ENCODE peak calls at places on chromosomes 3 and 15, in eight cellular contexts. One of them, this sample, is unnamed. For H3K9me3, the result is how much of the 10 kb centered on the place peaks cover.

GRCh38 chr3:157938154-157938774 is 168.0 kb downstream of the SHOX2 start:
- DNase-seq in ovary: no peak
- DNase-seq in HCT116: no peak
- DNase-seq in breast epithelium: no peak
- DNase-seq in Peyer's patch: no peak
- DNase-seq in endothelial cell of umbilical vein: no peak
- DNase-seq in heart left ventricle: no peak
- DNase-seq in A549: no peak
- DNase-seq in this sample: no peak

GRCh38 chr3:143216709-143217182 is 97.2 kb downstream of the CHST2 start:
- DNase-seq in endothelial cell of umbilical vein: no peak
- DNase-seq in ovary: no peak
- DNase-seq in Peyer's patch: no peak
- DNase-seq in heart left ventricle: no peak
- DNase-seq in HCT116: no peak
- DNase-seq in breast epithelium: no peak
- DNase-seq in A549: no peak
- DNase-seq in this sample: no peak

GRCh38 chr3:106169351-106169750 is 300.5 kb upstream of the CBLB start:
- DNase-seq in Peyer's patch: no peak
- DNase-seq in heart left ventricle: no peak
- DNase-seq in endothelial cell of umbilical vein: no peak
- DNase-seq in breast epithelium: no peak
- DNase-seq in A549: no peak
- DNase-seq in HCT116: no peak
- DNase-seq in ovary: no peak
- DNase-seq in this sample: no peak

GRCh38 chr3:43423142-43423541 is 136.8 kb downstream of the SNRK start:
- DNase-seq in heart left ventricle: no peak
- DNase-seq in breast epithelium: no peak
- DNase-seq in ovary: peak
- DNase-seq in Peyer's patch: no peak
- DNase-seq in HCT116: no peak
- DNase-seq in endothelial cell of umbilical vein: no peak
- DNase-seq in A549: no peak
- DNase-seq in this sample: peak

GRCh38 chr3:24435581-24435980 is 59.1 kb downstream of the THRB start:
- DNase-seq in ovary: no peak
- DNase-seq in heart left ventricle: no peak
- DNase-seq in breast epithelium: no peak
- DNase-seq in HCT116: no peak
- DNase-seq in Peyer's patch: no peak
- DNase-seq in endothelial cell of umbilical vein: no peak
- DNase-seq in A549: no peak
- DNase-seq in this sample: no peak

GRCh38 chr3:37453393-37454391 is 279.3 kb upstream of the LRRFIP2 start:
- DNase-seq in ovary: peak
- DNase-seq in heart left ventricle: peak
- DNase-seq in breast epithelium: peak
- DNase-seq in Peyer's patch: no peak
- DNase-seq in HCT116: no peak
- DNase-seq in endothelial cell of umbilical vein: no peak
- DNase-seq in A549: no peak
- DNase-seq in this sample: peak

GRCh38 chr3:25785826-25786225 is 2.6 kb upstream of the NGLY1 start:
- DNase-seq in endothelial cell of umbilical vein: no peak
- DNase-seq in A549: no peak
- DNase-seq in breast epithelium: no peak
- DNase-seq in ovary: no peak
- DNase-seq in HCT116: no peak
- DNase-seq in heart left ventricle: no peak
- DNase-seq in Peyer's patch: no peak
- DNase-seq in this sample: no peak

GRCh38 chr3:160720123-160720746 is 35.8 kb upstream of the PPM1L start:
- DNase-seq in heart left ventricle: no peak
- DNase-seq in endothelial cell of umbilical vein: no peak
- DNase-seq in ovary: no peak
- DNase-seq in Peyer's patch: no peak
- DNase-seq in HCT116: no peak
- DNase-seq in A549: no peak
- DNase-seq in breast epithelium: no peak
- DNase-seq in this sample: no peak

GRCh38 chr15:41969851-41970431 is 2.4 kb downstream of the EHD4 start:
- DNase-seq in A549: no peak
- DNase-seq in heart left ventricle: no peak
- DNase-seq in ovary: no peak
- DNase-seq in breast epithelium: peak
- DNase-seq in HCT116: no peak
- DNase-seq in endothelial cell of umbilical vein: peak
- DNase-seq in Peyer's patch: peak
- DNase-seq in this sample: no peak

GRCh38 chr3:133945696-133946095 is 50.0 kb upstream of the RAB6B start:
- DNase-seq in Peyer's patch: no peak
- DNase-seq in heart left ventricle: no peak
- DNase-seq in breast epithelium: no peak
- DNase-seq in A549: no peak
- DNase-seq in endothelial cell of umbilical vein: no peak
- DNase-seq in ovary: no peak
- DNase-seq in HCT116: no peak
- DNase-seq in this sample: peak

GRCh38 chr3:11835028-11835639 is 11.6 kb downstream of the TAMM41 start:
- DNase-seq in heart left ventricle: no peak
- DNase-seq in ovary: no peak
- DNase-seq in endothelial cell of umbilical vein: peak
- DNase-seq in HCT116: no peak
- DNase-seq in breast epithelium: no peak
- DNase-seq in Peyer's patch: no peak
- DNase-seq in A549: peak
- DNase-seq in this sample: no peak

GRCh38 chr15:80059786-80060489 is 462 bp downstream of the ZFAND6 start:
- DNase-seq in heart left ventricle: peak
- DNase-seq in endothelial cell of umbilical vein: peak
- DNase-seq in breast epithelium: peak
- DNase-seq in ovary: no peak
- DNase-seq in Peyer's patch: peak
- DNase-seq in A549: peak
- DNase-seq in HCT116: peak
- DNase-seq in this sample: peak

GRCh38 chr3:195746346-195746745 is 25.6 kb downstream of the MUC20 start:
- DNase-seq in ovary: no peak
- DNase-seq in A549: no peak
- DNase-seq in HCT116: no peak
- DNase-seq in endothelial cell of umbilical vein: no peak
- DNase-seq in heart left ventricle: no peak
- DNase-seq in breast epithelium: no peak
- DNase-seq in Peyer's patch: no peak
- DNase-seq in this sample: no peak

GRCh38 chr3:132380979-132381944 is 36.0 kb upstream of the DNAJC13 start:
- DNase-seq in ovary: no peak
- DNase-seq in A549: no peak
- DNase-seq in breast epithelium: no peak
- DNase-seq in heart left ventricle: no peak
- DNase-seq in HCT116: no peak
- DNase-seq in Peyer's patch: no peak
- DNase-seq in endothelial cell of umbilical vein: no peak
- DNase-seq in this sample: no peak

GRCh38 chr3:115623414-115623868 is at the start of gene GAP43:
- DNase-seq in heart left ventricle: no peak
- DNase-seq in Peyer's patch: no peak
- DNase-seq in HCT116: no peak
- DNase-seq in breast epithelium: no peak
- DNase-seq in ovary: peak
- DNase-seq in A549: peak
- DNase-seq in endothelial cell of umbilical vein: peak
- DNase-seq in this sample: peak

GRCh38 chr3:196502775-196503181 is 790 bp downstream of the RNF168 start:
- DNase-seq in heart left ventricle: peak
- DNase-seq in HCT116: no peak
- DNase-seq in ovary: peak
- DNase-seq in A549: peak
- DNase-seq in endothelial cell of umbilical vein: peak
- DNase-seq in breast epithelium: peak
- DNase-seq in Peyer's patch: peak
- DNase-seq in this sample: peak

GRCh38 chr3:117358717-117359314 is 649.2 kb downstream of the TUSC7 start:
- DNase-seq in ovary: no peak
- DNase-seq in endothelial cell of umbilical vein: no peak
- DNase-seq in heart left ventricle: no peak
- DNase-seq in HCT116: no peak
- DNase-seq in Peyer's patch: no peak
- DNase-seq in A549: no peak
- DNase-seq in breast epithelium: no peak
- DNase-seq in this sample: no peak

GRCh38 chr15:29638781-29639180 is 183.5 kb downstream of the TJP1 start:
- DNase-seq in A549: no peak
- DNase-seq in endothelial cell of umbilical vein: no peak
- DNase-seq in HCT116: peak
- DNase-seq in heart left ventricle: no peak
- DNase-seq in Peyer's patch: no peak
- DNase-seq in breast epithelium: no peak
- DNase-seq in ovary: no peak
- DNase-seq in this sample: no peak

GRCh38 chr15:40075298-40076044 is 33.2 kb downstream of the BMF start:
- DNase-seq in heart left ventricle: no peak
- DNase-seq in A549: no peak
- DNase-seq in ovary: no peak
- DNase-seq in breast epithelium: no peak
- DNase-seq in Peyer's patch: no peak
- DNase-seq in HCT116: no peak
- DNase-seq in endothelial cell of umbilical vein: peak
- DNase-seq in this sample: no peak

GRCh38 chr15:90813796-90814192 is 54.6 kb upstream of the FURIN start:
- DNase-seq in heart left ventricle: no peak
- DNase-seq in Peyer's patch: no peak
- DNase-seq in A549: no peak
- DNase-seq in HCT116: no peak
- DNase-seq in endothelial cell of umbilical vein: no peak
- DNase-seq in breast epithelium: no peak
- DNase-seq in ovary: no peak
- DNase-seq in this sample: no peak

GRCh38 chr15:62853114-62853832 is 189.3 kb upstream of the TPM1 start:
- DNase-seq in heart left ventricle: no peak
- DNase-seq in A549: no peak
- DNase-seq in HCT116: no peak
- DNase-seq in Peyer's patch: no peak
- DNase-seq in endothelial cell of umbilical vein: no peak
- DNase-seq in ovary: no peak
- DNase-seq in breast epithelium: peak
- DNase-seq in this sample: peak

DNA sequence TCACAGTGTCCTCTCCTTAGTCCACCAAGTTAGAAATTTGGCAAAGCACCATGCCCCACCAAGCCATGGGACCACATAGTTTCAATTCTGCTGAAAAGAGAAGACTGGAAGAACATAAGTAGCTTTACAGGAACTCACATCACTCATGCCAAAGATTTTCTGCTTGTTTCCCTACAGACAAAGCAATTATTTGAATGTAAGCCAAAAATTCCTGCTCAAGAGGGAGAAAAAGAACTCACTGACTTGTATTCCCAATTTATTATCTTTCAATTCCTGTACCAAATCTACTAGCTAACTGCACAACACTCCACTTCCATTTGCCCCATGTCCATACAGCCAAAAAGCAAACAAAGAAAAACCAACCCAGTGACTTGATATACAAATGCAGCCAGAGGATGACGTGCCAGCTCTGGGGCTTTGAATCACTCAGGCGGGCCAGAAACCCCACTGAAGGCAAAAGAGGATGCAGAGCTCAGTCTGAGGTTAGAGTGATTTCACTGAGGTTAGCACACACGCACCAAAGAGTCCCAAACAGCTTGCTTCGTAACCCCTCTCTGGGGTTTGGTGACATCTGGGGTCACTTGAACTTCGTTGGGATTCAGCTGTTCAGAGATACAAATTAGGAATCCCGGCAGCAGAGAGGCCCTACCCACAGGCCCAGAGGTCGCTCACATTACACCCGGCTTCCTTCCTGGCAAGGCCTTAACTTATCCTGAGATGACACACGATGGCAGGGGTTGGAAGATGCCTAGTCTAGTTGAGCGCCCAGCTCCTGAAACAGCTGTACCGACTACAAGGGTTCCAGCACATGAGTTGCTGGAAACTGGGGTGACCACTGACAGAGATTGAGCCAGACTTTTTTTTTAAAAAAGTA is 1.7 kb downstream of the RFTN1 start:
- DNase-seq in breast epithelium: peak
- DNase-seq in HCT116: no peak
- DNase-seq in Peyer's patch: peak
- DNase-seq in ovary: peak
- DNase-seq in A549: no peak
- DNase-seq in heart left ventricle: no peak
- DNase-seq in endothelial cell of umbilical vein: peak
- DNase-seq in this sample: peak
- TF ChIP-seq POLR2A in breast epithelium: no peak
- TF ChIP-seq POLR2A in HCT116: no peak
- TF ChIP-seq POLR2A in Peyer's patch: peak
- TF ChIP-seq POLR2A in ovary: peak
- TF ChIP-seq POLR2A in A549: no peak
- TF ChIP-seq POLR2A in heart left ventricle: peak
- TF ChIP-seq POLR2A in endothelial cell of umbilical vein: no peak
- TF ChIP-seq POLR2A in this sample: no peak

GRCh38 chr3:6844723-6845122 is 16.2 kb upstream of the GRM7 start:
- DNase-seq in endothelial cell of umbilical vein: no peak
- DNase-seq in breast epithelium: no peak
- DNase-seq in A549: no peak
- DNase-seq in heart left ventricle: no peak
- DNase-seq in HCT116: no peak
- DNase-seq in Peyer's patch: no peak
- DNase-seq in ovary: no peak
- DNase-seq in this sample: no peak
- H3K9me3 ChIP-seq in endothelial cell of umbilical vein: under half
- H3K9me3 ChIP-seq in breast epithelium: under half
- H3K9me3 ChIP-seq in A549: under half
- H3K9me3 ChIP-seq in heart left ventricle: under half
- H3K9me3 ChIP-seq in HCT116: under half
- H3K9me3 ChIP-seq in Peyer's patch: under half
- H3K9me3 ChIP-seq in ovary: under half
- H3K9me3 ChIP-seq in this sample: under half

DNA sequence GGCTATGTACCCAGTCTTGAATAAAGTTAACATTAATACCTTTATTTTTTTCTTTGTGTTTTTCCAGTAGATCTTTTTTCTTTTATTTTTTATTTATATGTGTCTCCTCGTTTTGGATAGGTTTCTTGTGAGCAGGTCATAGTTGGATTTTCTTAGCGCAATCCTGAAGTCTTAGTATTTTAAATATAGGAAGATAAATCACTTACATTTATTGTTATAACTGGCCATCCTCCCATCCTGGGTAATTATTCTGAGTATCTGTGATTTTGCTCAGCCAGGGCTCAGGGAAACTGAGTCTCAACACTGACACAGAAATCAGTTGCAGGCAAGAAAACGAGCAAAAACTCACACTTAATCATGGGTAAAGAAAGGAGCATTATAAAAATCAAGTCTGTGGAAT is 11.6 kb upstream of the SLCO3A1 start:
- DNase-seq in ovary: no peak
- DNase-seq in breast epithelium: no peak
- DNase-seq in endothelial cell of umbilical vein: no peak
- DNase-seq in HCT116: no peak
- DNase-seq in A549: no peak
- DNase-seq in heart left ventricle: no peak
- DNase-seq in Peyer's patch: no peak
- DNase-seq in this sample: no peak
- H3K27ac ChIP-seq in ovary: no peak
- H3K27ac ChIP-seq in breast epithelium: no peak
- H3K27ac ChIP-seq in endothelial cell of umbilical vein: no peak
- H3K27ac ChIP-seq in HCT116: no peak
- H3K27ac ChIP-seq in A549: no peak
- H3K27ac ChIP-seq in heart left ventricle: no peak
- H3K27ac ChIP-seq in Peyer's patch: no peak
- H3K27ac ChIP-seq in this sample: no peak

GRCh38 chr3:64167346-64167745 is 57.9 kb downstream of the PRICKLE2 start:
- DNase-seq in heart left ventricle: no peak
- DNase-seq in ovary: no peak
- DNase-seq in A549: no peak
- DNase-seq in HCT116: no peak
- DNase-seq in Peyer's patch: no peak
- DNase-seq in endothelial cell of umbilical vein: no peak
- DNase-seq in breast epithelium: no peak
- DNase-seq in this sample: no peak
- TF ChIP-seq POLR2A in heart left ventricle: no peak
- TF ChIP-seq POLR2A in ovary: no peak
- TF ChIP-seq POLR2A in A549: no peak
- TF ChIP-seq POLR2A in HCT116: no peak
- TF ChIP-seq POLR2A in Peyer's patch: no peak
- TF ChIP-seq POLR2A in endothelial cell of umbilical vein: no peak
- TF ChIP-seq POLR2A in breast epithelium: no peak
- TF ChIP-seq POLR2A in this sample: no peak